ENCODE peak calls at places on chromosomes 16 and 17, in four cellular contexts. H is PC-3, K is fibroblast of lung, Y is GM12878. O is an unnamed sample.
A peak's percentile ranks its signal among the peaks of the same experiment; 100 is the strongest.

GRCh38 chr17:43468746-43469544 is 14.8 kb upstream of the DHX8 start:
- DNase-seq in H (peak; percentile 91), K (peak; percentile 98), Y (no peak), O (peak; percentile 46)

GRCh38 chr16:65975049-65975708 is 391.3 kb upstream of the CDH5 start:
- DNase-seq in H (peak; percentile 90), K (peak; percentile 71), Y (no peak), O (no peak)

GRCh38 chr16:47448830-47449575 is 11.9 kb downstream of the ITFG1 start:
- DNase-seq in H (no peak), K (no peak), Y (no peak), O (no peak)

GRCh38 chr17:17048106-17048505 is 5.8 kb downstream of the MPRIP start:
- DNase-seq in H (no peak), K (no peak), Y (no peak), O (no peak)

GRCh38 chr16:3769013-3769412 is 51.7 kb upstream of the TRAP1 start:
- DNase-seq in H (no peak), K (no peak), Y (no peak), O (no peak)

GRCh38 chr17:43766413-43767052 is 7.9 kb upstream of the SOST start:
- DNase-seq in H (peak; percentile 78), K (peak; percentile 28), Y (no peak), O (peak; percentile 46)

GRCh38 chr17:75457047-75457654 is 716 bp downstream of the TMEM94 start:
- DNase-seq in H (peak; percentile 52), K (peak; percentile 69), Y (no peak), O (no peak)

GRCh38 chr16:86347090-86347489 is 163.2 kb upstream of the FOXF1 start:
- DNase-seq in H (no peak), K (no peak), Y (no peak), O (no peak)

GRCh38 chr16:49101997-49102396 is 179.6 kb downstream of the CBLN1 start:
- DNase-seq in H (no peak), K (no peak), Y (no peak), O (no peak)

GRCh38 chr17:36937961-36938565 is 788 bp downstream of the LHX1 start:
- DNase-seq in H (no peak), K (peak; percentile 41), Y (no peak), O (peak; percentile 68)

GRCh38 chr16:8505327-8505991 is 84.9 kb downstream of the TMEM114 start:
- DNase-seq in H (no peak), K (no peak), Y (no peak), O (no peak)

GRCh38 chr16:20611975-20612471 is 35.9 kb upstream of the ACSM2B start:
- DNase-seq in H (no peak), K (no peak), Y (no peak), O (no peak)

GRCh38 chr17:5422505-5422904 is 2.5 kb downstream of the RPAIN start:
- DNase-seq in H (peak; percentile 85), K (peak; percentile 78), Y (no peak), O (no peak)

GRCh38 chr16:19936431-19936830 is 51.8 kb upstream of the GPRC5B start:
- DNase-seq in H (no peak), K (no peak), Y (no peak), O (no peak)

GRCh38 chr16:74896389-74897370 is 88.2 kb downstream of the WDR59 start:
- DNase-seq in H (peak; percentile 76), K (peak; percentile 72), Y (no peak), O (peak; percentile 40)

GRCh38 chr16:67936876-67937605 is 391 bp upstream of the PSMB10 start:
- DNase-seq in H (peak; percentile 50), K (no peak), Y (peak; percentile 65), O (no peak)

GRCh38 chr16:85935957-85936760 is 37.2 kb downstream of the IRF8 start:
- DNase-seq in H (no peak), K (peak; percentile 35), Y (peak; percentile 89), O (no peak)

GRCh38 chr17:58338907-58339774 is 10.5 kb upstream of the TSPOAP1 start:
- DNase-seq in H (no peak), K (peak; percentile 82), Y (peak; percentile 87), O (no peak)

GRCh38 chr16:21265104-21265825 is 12.8 kb downstream of the CRYM start:
- DNase-seq in H (no peak), K (no peak), Y (no peak), O (no peak)

GRCh38 chr17:49708515-49709161 is 874 bp upstream of the SLC35B1 start:
- DNase-seq in H (peak; percentile 28), K (peak; percentile 15), Y (no peak), O (peak; percentile 17)

GRCh38 chr17:51612692-51613091 is 352.3 kb downstream of the UTP18 start:
- DNase-seq in H (no peak), K (no peak), Y (no peak), O (no peak)

GRCh38 chr16:84360170-84360569 is 8.2 kb upstream of the ATP2C2 start:
- DNase-seq in H (peak; percentile 89), K (peak; percentile 60), Y (no peak), O (peak; percentile 23)

GRCh38 chr16:69132424-69133252 is at the start of the genes CHTF8 and UTP4:
- DNase-seq in H (peak; percentile 71), K (peak; percentile 81), Y (no peak), O (peak; percentile 82)

GRCh38 chr16:54282202-54282922 is 4.2 kb downstream of the IRX3 start:
- DNase-seq in H (peak; percentile 4), K (peak; percentile 13), Y (no peak), O (no peak)

GRCh38 chr16:48592839-48593429 is 17.0 kb downstream of the N4BP1 start:
- DNase-seq in H (no peak), K (no peak), Y (no peak), O (no peak)

GRCh38 chr17:57480438-57481196 is 224.3 kb downstream of the MSI2 start:
- DNase-seq in H (peak; percentile 84), K (peak; percentile 93), Y (no peak), O (peak; percentile 86)

GRCh38 chr17:17935321-17936271 is 36.6 kb downstream of the TOM1L2 start:
- DNase-seq in H (peak; percentile 86), K (peak; percentile 93), Y (no peak), O (peak; percentile 93)

GRCh38 chr17:47905221-47905733 is 9.2 kb downstream of the SP2 start:
- DNase-seq in H (peak; percentile 32), K (peak; percentile 87), Y (no peak), O (no peak)

GRCh38 chr16:17381784-17382183 is 89.0 kb downstream of the XYLT1 start:
- DNase-seq in H (no peak), K (no peak), Y (no peak), O (no peak)
- H4K20me1 ChIP-seq in H (no peaks in the 10 kb centered on the region), K (no peaks in the 10 kb centered on the region), Y (no peaks in the 10 kb centered on the region), O (no peaks in the 10 kb centered on the region)

GRCh38 chr17:68197997-68198930 is 49.6 kb upstream of the AMZ2 start:
- DNase-seq in H (peak; percentile 79), K (no peak), Y (no peak), O (peak; percentile 64)

GRCh38 chr17:68197091-68197996 is 50.5 kb upstream of the AMZ2 start:
- DNase-seq in H (peak; percentile 37), K (no peak), Y (no peak), O (peak; percentile 33)

GRCh38 chr17:68198931-68199836 is 48.7 kb upstream of the AMZ2 start:
- DNase-seq in H (peak; percentile 19), K (no peak), Y (no peak), O (no peak)

GRCh38 chr17:68195667-68196393 is 52.0 kb upstream of the AMZ2 start:
- DNase-seq in H (peak; percentile 27), K (no peak), Y (no peak), O (no peak)

DNA sequence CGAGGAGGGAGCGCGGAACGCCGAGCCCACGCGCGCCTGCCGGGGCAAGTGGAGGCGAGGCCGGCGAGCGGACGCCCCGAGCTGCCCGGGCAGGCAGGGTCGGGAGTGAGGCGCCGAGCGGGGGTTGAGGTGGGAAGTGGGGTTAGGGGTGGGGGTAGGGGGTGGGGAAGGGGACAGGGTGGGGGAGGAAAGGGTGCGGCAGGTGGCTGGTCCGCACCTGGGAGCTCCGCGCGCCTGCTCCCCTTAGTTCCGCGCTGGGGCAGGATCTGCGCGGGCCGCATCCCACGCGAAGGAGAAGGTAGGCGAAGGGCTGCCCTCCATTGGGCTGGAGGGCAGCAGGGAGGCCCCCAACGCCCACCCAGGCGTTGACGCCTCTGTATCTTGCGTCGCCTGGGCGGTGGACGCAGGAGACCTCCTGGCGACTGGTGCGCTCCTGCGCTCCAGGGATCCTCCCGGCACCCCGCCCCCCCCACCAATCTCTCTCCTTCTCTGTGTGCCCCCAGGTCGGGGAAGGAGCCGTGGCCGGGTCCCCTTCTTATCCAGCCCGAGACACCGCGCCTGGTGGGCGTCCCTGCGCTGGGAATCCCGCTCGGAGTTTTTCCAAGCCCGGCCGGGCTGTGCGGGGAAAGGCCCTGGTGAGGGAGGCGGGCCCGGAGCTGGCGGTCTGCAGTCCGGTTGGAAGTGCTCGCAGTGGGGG is 51.3 kb upstream of the AMZ2 start:
- DNase-seq in H (no peak), K (no peak), Y (no peak), O (no peak)
- H4K20me1 ChIP-seq in H (no peaks in the 10 kb centered on the region), K (no peaks in the 10 kb centered on the region), Y (no peaks in the 10 kb centered on the region), O (no peaks in the 10 kb centered on the region)

GRCh38 chr17:77375108-77375507 is 234.3 kb downstream of the SEC14L1 start:
- DNase-seq in H (no peak), K (no peak), Y (no peak), O (no peak)

GRCh38 chr17:77375526-77375916 is 234.8 kb downstream of the SEC14L1 start:
- DNase-seq in H (no peak), K (no peak), Y (no peak), O (no peak)

GRCh38 chr17:77376795-77377751 is 236.3 kb downstream of the SEC14L1 start:
- DNase-seq in H (no peak), K (peak; percentile 66), Y (no peak), O (no peak)

GRCh38 chr17:77374170-77374936 is 233.6 kb downstream of the SEC14L1 start:
- DNase-seq in H (no peak), K (peak; percentile 87), Y (no peak), O (no peak)

DNA sequence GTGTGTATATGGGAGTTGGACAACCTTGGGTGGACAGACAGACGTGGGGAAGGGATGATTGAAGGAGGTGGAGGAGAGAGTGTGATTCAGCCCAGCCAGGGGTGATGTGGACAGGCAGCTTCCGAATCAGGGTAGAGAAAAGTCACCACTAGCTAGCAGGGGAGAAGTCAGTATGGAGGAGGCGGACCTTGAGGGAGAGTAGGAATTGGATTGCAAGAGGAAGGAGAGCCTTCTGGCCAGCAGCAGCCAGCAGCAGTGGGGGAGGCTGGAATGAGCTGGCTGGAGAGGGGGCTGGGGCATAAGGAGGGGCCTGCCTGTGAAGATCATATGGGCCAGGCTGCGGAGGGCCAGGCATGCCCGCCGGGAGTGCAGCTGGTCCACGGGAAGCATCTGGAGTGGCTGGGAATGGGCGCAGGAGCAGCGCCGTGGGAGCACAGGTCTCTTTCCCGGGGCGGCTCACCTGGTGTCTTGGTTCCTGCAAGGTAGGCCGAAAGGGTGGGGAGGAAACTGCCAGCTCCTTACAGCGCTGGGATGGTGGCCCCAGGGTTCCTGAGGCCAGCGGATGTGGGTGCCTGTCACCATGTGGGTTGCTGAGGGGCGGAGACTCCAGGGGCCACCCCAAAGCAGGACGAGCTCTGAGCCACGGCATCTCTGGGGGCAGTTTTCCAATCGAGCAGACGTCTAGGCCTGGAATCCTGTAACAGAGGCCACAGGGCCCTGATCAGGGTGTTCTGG is 235.3 kb downstream of the SEC14L1 start:
- DNase-seq in H (no peak), K (peak; percentile 91), Y (no peak), O (no peak)
- H4K20me1 ChIP-seq in H (peaks cover 74% of the 10 kb centered on the region), K (no peaks in the 10 kb centered on the region), Y (peaks cover 6% of the 10 kb centered on the region), O (peaks cover 46% of the 10 kb centered on the region)

GRCh38 chr17:76904116-76904515 is 35.9 kb downstream of the MGAT5B start:
- DNase-seq in H (no peak), K (no peak), Y (no peak), O (no peak)

GRCh38 chr17:76907352-76907751 is 39.1 kb downstream of the MGAT5B start:
- DNase-seq in H (no peak), K (no peak), Y (no peak), O (no peak)

GRCh38 chr17:76905836-76906235 is 37.6 kb downstream of the MGAT5B start:
- DNase-seq in H (no peak), K (no peak), Y (no peak), O (no peak)

GRCh38 chr17:76905036-76905435 is 36.8 kb downstream of the MGAT5B start:
- DNase-seq in H (no peak), K (no peak), Y (no peak), O (no peak)

GRCh38 chr17:76906463-76906862 is 38.3 kb downstream of the MGAT5B start:
- DNase-seq in H (no peak), K (no peak), Y (no peak), O (no peak)
- H4K20me1 ChIP-seq in H (peaks cover 1% of the 10 kb centered on the region), K (no peaks in the 10 kb centered on the region), Y (no peaks in the 10 kb centered on the region), O (no peaks in the 10 kb centered on the region)

O was measured in PC-9.